ENCODE peak calls at places on chromosomes 6 and 20, in seven cellular contexts. J, W, Z, C, K, T and I are unnamed samples.

GRCh38 chr20:47677314-47678129 is 107.8 kb downstream of the SULF2 start:
- DNase-seq in J (peak; percentile 73), W (no peak), Z (peak; percentile 55), C (no peak), K (peak; percentile 69), T (peak; percentile 70), I (peak; percentile 76)

GRCh38 chr6:121694389-121695185 is 259.1 kb downstream of the GJA1 start:
- DNase-seq in J (no peak), W (no peak), Z (no peak), C (no peak), K (no peak), T (no peak), I (no peak)

GRCh38 chr6:126143650-126144260 is 157.4 kb downstream of the TRMT11 start:
- DNase-seq in J (no peak), W (no peak), Z (no peak), C (no peak), K (no peak), T (no peak), I (no peak)

GRCh38 chr6:3230275-3231212 is 3.1 kb upstream of the TUBB2B start:
- DNase-seq in J (no peak), W (no peak), Z (no peak), C (peak; percentile 55), K (no peak), T (peak; percentile 76), I (no peak)

GRCh38 chr6:165725201-165725600 is 62.2 kb upstream of the PDE10A start:
- DNase-seq in J (no peak), W (no peak), Z (no peak), C (no peak), K (no peak), T (no peak), I (no peak)

GRCh38 chr6:122730775-122731386 is 48.6 kb upstream of the FABP7 start:
- DNase-seq in J (no peak), W (peak; percentile 1), Z (peak; percentile 29), C (no peak), K (no peak), T (no peak), I (peak; percentile 33)

GRCh38 chr6:125222531-125223455 is 69.2 kb downstream of the TPD52L1 start:
- DNase-seq in J (no peak), W (no peak), Z (no peak), C (no peak), K (no peak), T (no peak), I (no peak)

GRCh38 chr6:1231941-1232340 is 80.0 kb upstream of the FOXQ1 start:
- DNase-seq in J (no peak), W (no peak), Z (peak; percentile 38), C (no peak), K (no peak), T (no peak), I (no peak)

GRCh38 chr6:147222160-147222838 is 18.1 kb downstream of the STXBP5 start:
- DNase-seq in J (no peak), W (no peak), Z (no peak), C (no peak), K (no peak), T (no peak), I (peak; percentile 20)

GRCh38 chr6:156061465-156061864 is 605.8 kb upstream of the NOX3 start:
- DNase-seq in J (no peak), W (no peak), Z (no peak), C (no peak), K (no peak), T (no peak), I (no peak)

GRCh38 chr20:38094373-38094775 is 60.8 kb downstream of the RPRD1B start:
- DNase-seq in J (peak; percentile 71), W (no peak), Z (peak; percentile 59), C (no peak), K (no peak), T (no peak), I (peak; percentile 93)

GRCh38 chr6:10363911-10364310 is 51.0 kb downstream of the TFAP2A start:
- DNase-seq in J (no peak), W (no peak), Z (peak; percentile 81), C (no peak), K (no peak), T (no peak), I (no peak)

GRCh38 chr6:15793288-15793687 is 130.5 kb upstream of the DTNBP1 start:
- DNase-seq in J (no peak), W (peak; percentile 27), Z (peak; percentile 81), C (no peak), K (no peak), T (no peak), I (no peak)

GRCh38 chr6:38871745-38872568 is 156.8 kb downstream of the DNAH8 start:
- DNase-seq in J (no peak), W (peak; percentile 4), Z (peak; percentile 34), C (peak; percentile 31), K (peak; percentile 54), T (peak; percentile 73), I (peak; percentile 51)

GRCh38 chr6:14703586-14703985 is 542.3 kb upstream of the JARID2 start:
- DNase-seq in J (no peak), W (no peak), Z (no peak), C (no peak), K (no peak), T (no peak), I (no peak)

GRCh38 chr6:168292911-168293310 is 26.7 kb downstream of the DACT2 start:
- DNase-seq in J (no peak), W (no peak), Z (no peak), C (no peak), K (no peak), T (no peak), I (no peak)